ENCODE peak calls at places on chromosomes 13 and 19, in four cellular contexts. Z is T follicular helper cell, Y is bronchial epithelial cell, B is COR-L47. L is an unnamed sample.

GRCh38 chr19:30479231-30479630 is 107.0 kb downstream of the ZNF536 start:
- DNase-seq in Z (no peak), Y (no peak), B (no peak), L (peak)

GRCh38 chr19:41144403-41144802 is 30.2 kb downstream of the CYP2F1 start:
- DNase-seq in Z (peak), Y (peak), B (peak), L (peak)

GRCh38 chr19:53553159-53553558 is 15.2 kb downstream of the ZNF331 start:
- DNase-seq in Z (no peak), Y (peak), B (no peak), L (no peak)

GRCh38 chr19:28883241-28883693 is 329.7 kb downstream of the UQCRFS1 start:
- DNase-seq in Z (no peak), Y (no peak), B (no peak), L (no peak)

GRCh38 chr13:113742000-113742441 is 17.0 kb upstream of the TMEM255B start:
- DNase-seq in Z (no peak), Y (peak), B (no peak), L (no peak)

GRCh38 chr19:49414256-49414655 is 9.0 kb downstream of the PTH2 start:
- DNase-seq in Z (no peak), Y (no peak), B (no peak), L (no peak)

GRCh38 chr19:18503337-18503970 is 18.4 kb downstream of the ELL start:
- DNase-seq in Z (no peak), Y (no peak), B (no peak), L (no peak)

GRCh38 chr19:10686661-10687517 is 14.3 kb upstream of the QTRT1 start:
- DNase-seq in Z (no peak), Y (peak), B (no peak), L (no peak)

GRCh38 chr19:9295411-9295849 is 14.2 kb downstream of the ZNF699 start:
- DNase-seq in Z (no peak), Y (no peak), B (no peak), L (no peak)

GRCh38 chr19:58196911-58197616 is 14.2 kb downstream of the ZNF274 start:
- DNase-seq in Z (no peak), Y (peak), B (no peak), L (no peak)

GRCh38 chr13:43567608-43568007 is 219.2 kb downstream of the ENOX1 start:
- DNase-seq in Z (no peak), Y (peak), B (no peak), L (no peak)

GRCh38 chr19:2455481-2456300 is 1.1 kb downstream of the LMNB2 start:
- DNase-seq in Z (peak), Y (no peak), B (peak), L (no peak)

GRCh38 chr13:97911311-97912138 is 42.0 kb upstream of the IPO5 start:
- DNase-seq in Z (no peak), Y (peak), B (no peak), L (no peak)

GRCh38 chr13:37443538-37443937 is 155.0 kb downstream of the POSTN start:
- DNase-seq in Z (no peak), Y (peak), B (no peak), L (peak)

GRCh38 chr19:5054551-5055456 is 85.9 kb downstream of the KDM4B start:
- DNase-seq in Z (no peak), Y (no peak), B (no peak), L (no peak)

GRCh38 chr13:100454876-100455275 is 133.7 kb downstream of the GGACT start:
- DNase-seq in Z (no peak), Y (peak), B (no peak), L (no peak)

GRCh38 chr19:21328402-21328801 is 808 bp downstream of the ZNF708 start:
- DNase-seq in Z (no peak), Y (peak), B (peak), L (no peak)

GRCh38 chr13:35255241-35255640 is 221.2 kb downstream of the MAB21L1 start:
- DNase-seq in Z (no peak), Y (no peak), B (no peak), L (no peak)

GRCh38 chr13:109844396-109844795 is 58.0 kb upstream of the IRS2 start:
- DNase-seq in Z (no peak), Y (peak), B (no peak), L (no peak)

GRCh38 chr19:1707240-1707639 is 46.1 kb upstream of the ONECUT3 start:
- DNase-seq in Z (no peak), Y (no peak), B (no peak), L (no peak)

GRCh38 chr13:36822786-36823185 is 3.8 kb downstream of the RFXAP start:
- DNase-seq in Z (no peak), Y (no peak), B (no peak), L (no peak)

GRCh38 chr19:49749055-49749716 is 13.9 kb downstream of the TSKS start:
- DNase-seq in Z (no peak), Y (peak), B (no peak), L (no peak)

GRCh38 chr13:23621316-23621645 is 51.1 kb downstream of the TNFRSF19 start:
- DNase-seq in Z (no peak), Y (peak), B (no peak), L (no peak)

GRCh38 chr13:94999871-95000270 is 287.5 kb upstream of the SOX21 start:
- DNase-seq in Z (no peak), Y (no peak), B (no peak), L (no peak)

GRCh38 chr19:35266904-35267817 is 1.6 kb upstream of the USF2 start:
- DNase-seq in Z (no peak), Y (no peak), B (no peak), L (no peak)

GRCh38 chr13:99258946-99259345 is 767 bp upstream of the GPR18 start:
- DNase-seq in Z (no peak), Y (no peak), B (no peak), L (no peak)

L was measured in AG09319.